ENCODE peak calls at places on chromosomes 16 and 17, in five cellular contexts. I, R, Q, S and C are unnamed samples.
A peak's percentile ranks its signal among the peaks of the same experiment; 100 is the strongest.

GRCh38 chr16:88693420-88694177 is 7.3 kb upstream of the SNAI3 start:
- DNase-seq in I (no peak), R (no peak), Q (no peak), S (peak; percentile 61), C (no peak)

GRCh38 chr17:80906364-80907259 is 85.0 kb upstream of the CHMP6 start:
- DNase-seq in I (no peak), R (no peak), Q (no peak), S (peak; percentile 72), C (no peak)

GRCh38 chr16:50525716-50526115 is 22.5 kb upstream of the NKD1 start:
- DNase-seq in I (no peak), R (peak; percentile 16), Q (no peak), S (no peak), C (no peak)

GRCh38 chr16:30351586-30352419 is 3.3 kb downstream of the CD2BP2 start:
- DNase-seq in I (no peak), R (peak; percentile 49), Q (no peak), S (no peak), C (no peak)

GRCh38 chr17:82497483-82498405 is 21.8 kb upstream of the FOXK2 start:
- DNase-seq in I (peak; percentile 76), R (peak; percentile 85), Q (peak; percentile 84), S (peak; percentile 85), C (no peak)

GRCh38 chr17:66975614-66976378 is 11.3 kb downstream of the CACNG4 start:
- DNase-seq in I (peak; percentile 69), R (no peak), Q (peak; percentile 44), S (peak; percentile 48), C (no peak)

GRCh38 chr16:5347561-5347960 is 250.0 kb upstream of the EEF2KMT start:
- DNase-seq in I (no peak), R (no peak), Q (no peak), S (no peak), C (no peak)

GRCh38 chr17:83200746-83201145 is 121.3 kb downstream of the METRNL start:
- DNase-seq in I (no peak), R (peak; percentile 82), Q (no peak), S (peak; percentile 64), C (no peak)

GRCh38 chr16:88780100-88781062 is 4.6 kb downstream of the PIEZO1 start:
- DNase-seq in I (no peak), R (peak; percentile 73), Q (no peak), S (peak; percentile 32), C (no peak)

GRCh38 chr17:80005360-80006338 is 30.0 kb downstream of the TBC1D16 start:
- DNase-seq in I (peak; percentile 66), R (peak; percentile 88), Q (peak; percentile 75), S (peak; percentile 83), C (peak; percentile 39)

GRCh38 chr17:6677158-6677831 is 25.7 kb downstream of the C17orf100 start:
- DNase-seq in I (no peak), R (no peak), Q (no peak), S (no peak), C (no peak)

GRCh38 chr16:48369765-48370164 is 15.4 kb downstream of the SIAH1 start:
- DNase-seq in I (no peak), R (no peak), Q (no peak), S (no peak), C (no peak)

GRCh38 chr16:56848056-56848936 is 16.7 kb upstream of the SLC12A3 start:
- DNase-seq in I (no peak), R (peak; percentile 38), Q (no peak), S (peak; percentile 54), C (no peak)

GRCh38 chr16:30525844-30526136 is 576 bp downstream of the ZNF768 start:
- DNase-seq in I (no peak), R (no peak), Q (no peak), S (no peak), C (no peak)

GRCh38 chr17:77465358-77466041 is 324.7 kb downstream of the SEC14L1 start:
- DNase-seq in I (peak; percentile 74), R (peak; percentile 94), Q (no peak), S (peak; percentile 86), C (peak; percentile 70)

GRCh38 chr16:7393680-7394079 is 61.0 kb downstream of the RBFOX1 start:
- DNase-seq in I (no peak), R (no peak), Q (no peak), S (no peak), C (no peak)

GRCh38 chr16:60142991-60143705 is 1409.0 kb upstream of the GOT2 start:
- DNase-seq in I (no peak), R (no peak), Q (no peak), S (no peak), C (no peak)

GRCh38 chr16:15899538-15900100 is 11.2 kb upstream of the CEP20 start:
- DNase-seq in I (no peak), R (no peak), Q (no peak), S (no peak), C (no peak)

GRCh38 chr16:89076159-89076558 is 17.5 kb upstream of the ACSF3 start:
- DNase-seq in I (no peak), R (no peak), Q (no peak), S (no peak), C (no peak)

GRCh38 chr17:62791235-62792121 is 16.6 kb downstream of the MARCHF10 start:
- DNase-seq in I (no peak), R (no peak), Q (no peak), S (no peak), C (no peak)

GRCh38 chr17:49880291-49881053 is 32.6 kb upstream of the TAC4 start:
- DNase-seq in I (peak; percentile 94), R (peak; percentile 92), Q (peak; percentile 87), S (peak; percentile 94), C (peak; percentile 51)

GRCh38 chr16:10552998-10553491 is 27.4 kb downstream of the EMP2 start:
- DNase-seq in I (peak; percentile 35), R (peak; percentile 86), Q (peak; percentile 14), S (no peak), C (peak; percentile 4)

GRCh38 chr17:78915872-78916632 is 9.1 kb downstream of the TIMP2 start:
- DNase-seq in I (no peak), R (peak; percentile 88), Q (no peak), S (peak; percentile 73), C (no peak)

GRCh38 chr17:44981221-44981968 is 13.3 kb upstream of the C1QL1 start:
- DNase-seq in I (no peak), R (no peak), Q (no peak), S (no peak), C (no peak)

GRCh38 chr17:39700148-39700987 is 504 bp downstream of the ERBB2 start:
- DNase-seq in I (peak; percentile 77), R (no peak), Q (no peak), S (peak; percentile 84), C (no peak)

GRCh38 chr16:67170168-67170947 is at the start of gene NOL3:
- DNase-seq in I (peak; percentile 87), R (peak; percentile 89), Q (peak; percentile 96), S (peak; percentile 95), C (no peak)

GRCh38 chr17:28563475-28563874 is 7.8 kb downstream of the PIGS start:
- DNase-seq in I (no peak), R (no peak), Q (no peak), S (no peak), C (no peak)

GRCh38 chr16:17339764-17340541 is 130.8 kb downstream of the XYLT1 start:
- DNase-seq in I (no peak), R (no peak), Q (no peak), S (no peak), C (no peak)